ENCODE peak calls at places on chromosomes 12 and 14, in nine cellular contexts. J, N, W, O, B, X, U, I and K are unnamed samples.

GRCh38 chr12:112543666-112544185 is 125.0 kb downstream of the PTPN11 start:
- DNase-seq in N (no peak), O (no peak), I (no peak), J (no peak), B (no peak), W (no peak), X (no peak), U (no peak), K (no peak)

GRCh38 chr12:118025168-118025567 is 8.7 kb downstream of the RFC5 start:
- DNase-seq in X (no peak), B (no peak), O (peak), U (no peak), N (no peak), I (no peak), W (no peak), J (no peak), K (no peak)

GRCh38 chr12:21026302-21026701 is 104.7 kb upstream of the SLCO1B1 start:
- DNase-seq in J (no peak), B (no peak), X (no peak), O (no peak), U (peak), I (no peak), N (no peak), W (no peak), K (no peak)

GRCh38 chr12:123058471-123058870 is 78.0 kb downstream of the ARL6IP4 start:
- DNase-seq in N (no peak), O (no peak), I (no peak), B (no peak), J (no peak), W (no peak), U (no peak), X (no peak), K (no peak)

GRCh38 chr12:113055594-113056380 is 743 bp upstream of the DTX1 start:
- DNase-seq in O (peak), I (no peak), U (no peak), X (no peak), J (no peak), W (no peak), B (no peak), N (no peak), K (no peak)

GRCh38 chr12:109949089-109949488 is 47.1 kb downstream of the GIT2 start:
- DNase-seq in B (peak), W (no peak), N (peak), J (peak), I (no peak), X (no peak), O (peak), U (peak), K (no peak)

GRCh38 chr12:27344246-27344645 is 11.6 kb downstream of the BMAL2 start:
- DNase-seq in B (no peak), X (no peak), I (no peak), W (no peak), J (no peak), O (no peak), N (no peak), U (no peak), K (no peak)

GRCh38 chr12:29273178-29273843 is 107.7 kb downstream of the ERGIC2 start:
- DNase-seq in U (no peak), I (no peak), X (no peak), O (no peak), J (no peak), B (no peak), W (no peak), N (no peak), K (no peak)

GRCh38 chr12:1030779-1031178 is 39.8 kb downstream of the ERC1 start:
- DNase-seq in B (no peak), X (no peak), U (no peak), J (no peak), I (no peak), W (no peak), O (no peak), N (no peak), K (no peak)

GRCh38 chr14:31181271-31181670 is 26.3 kb downstream of the HECTD1 start:
- DNase-seq in B (no peak), J (no peak), X (no peak), O (no peak), I (no peak), N (no peak), U (no peak), W (no peak), K (no peak)

GRCh38 chr12:63212316-63212715 is 61.3 kb upstream of the AVPR1A start:
- DNase-seq in W (no peak), B (no peak), X (no peak), I (no peak), N (no peak), J (no peak), U (no peak), O (no peak), K (no peak)

GRCh38 chr14:68815288-68816182 is 22.7 kb upstream of the ZFP36L1 start:
- DNase-seq in U (no peak), B (no peak), N (no peak), W (no peak), O (no peak), J (no peak), I (no peak), X (no peak), K (no peak)

GRCh38 chr12:126907900-126908764 is 1358.8 kb upstream of the TMEM132C start:
- DNase-seq in N (no peak), B (no peak), J (no peak), U (no peak), I (no peak), W (no peak), X (no peak), O (no peak), K (no peak)

GRCh38 chr14:100025111-100025510 is 40.1 kb upstream of the EVL start:
- DNase-seq in X (no peak), J (peak), O (peak), I (no peak), N (peak), W (no peak), U (no peak), B (peak), K (no peak)

GRCh38 chr14:97306785-97307246 is 509.6 kb downstream of the VRK1 start:
- DNase-seq in B (no peak), N (no peak), I (no peak), U (no peak), W (no peak), J (no peak), O (no peak), X (no peak), K (no peak)

GRCh38 chr12:24378548-24379011 is 429.1 kb upstream of the SOX5 start:
- DNase-seq in X (no peak), N (no peak), I (no peak), J (no peak), W (no peak), B (no peak), O (no peak), U (peak), K (no peak)

GRCh38 chr14:69242311-69243224 is 17.4 kb upstream of the GALNT16 start:
- DNase-seq in U (peak), J (peak), B (peak), W (no peak), O (peak), X (no peak), I (no peak), N (peak), K (peak)

GRCh38 chr12:29844667-29845066 is 60.9 kb upstream of the TMTC1 start:
- DNase-seq in I (no peak), B (no peak), W (no peak), U (no peak), N (peak), J (peak), X (no peak), O (no peak), K (no peak)

GRCh38 chr12:92568631-92569128 is 134.1 kb upstream of the PLEKHG7 start:
- DNase-seq in I (no peak), X (no peak), U (no peak), B (no peak), J (no peak), O (no peak), N (no peak), W (no peak), K (no peak)

GRCh38 chr12:48782457-48783395 is 6.2 kb downstream of the ADCY6 start:
- DNase-seq in I (no peak), U (no peak), O (no peak), B (no peak), J (no peak), X (no peak), W (no peak), N (no peak), K (no peak)

GRCh38 chr14:25055998-25056687 is 6.2 kb upstream of the STXBP6 start:
- DNase-seq in I (no peak), O (no peak), B (no peak), J (no peak), W (no peak), N (no peak), X (no peak), U (no peak), K (no peak)

GRCh38 chr14:70822706-70823185 is 13.4 kb upstream of the MAP3K9 start:
- DNase-seq in B (peak), X (no peak), J (peak), O (peak), W (no peak), U (no peak), I (no peak), N (peak), K (no peak)

GRCh38 chr12:121283388-121283787 is 13.1 kb downstream of the CAMKK2 start:
- DNase-seq in N (no peak), U (no peak), I (no peak), J (no peak), X (no peak), O (no peak), W (no peak), B (no peak), K (no peak)

GRCh38 chr12:112275836-112276235 is 106.4 kb downstream of the HECTD4 start:
- DNase-seq in O (no peak), W (no peak), U (no peak), I (no peak), B (no peak), J (no peak), N (no peak), X (no peak), K (no peak)

GRCh38 chr12:29591140-29592020 is 93.9 kb upstream of the OVCH1 start:
- DNase-seq in N (peak), J (peak), W (no peak), B (no peak), U (peak), I (no peak), X (no peak), O (peak), K (no peak)

GRCh38 chr14:86022031-86022629 is 492.2 kb downstream of the FLRT2 start:
- DNase-seq in O (no peak), U (peak), J (no peak), W (no peak), X (no peak), B (no peak), I (no peak), N (peak), K (no peak)

GRCh38 chr12:47735649-47736048 is 10.4 kb upstream of the ENDOU start:
- DNase-seq in W (no peak), U (no peak), J (no peak), I (no peak), B (no peak), X (no peak), O (no peak), N (no peak), K (no peak)

DNA sequence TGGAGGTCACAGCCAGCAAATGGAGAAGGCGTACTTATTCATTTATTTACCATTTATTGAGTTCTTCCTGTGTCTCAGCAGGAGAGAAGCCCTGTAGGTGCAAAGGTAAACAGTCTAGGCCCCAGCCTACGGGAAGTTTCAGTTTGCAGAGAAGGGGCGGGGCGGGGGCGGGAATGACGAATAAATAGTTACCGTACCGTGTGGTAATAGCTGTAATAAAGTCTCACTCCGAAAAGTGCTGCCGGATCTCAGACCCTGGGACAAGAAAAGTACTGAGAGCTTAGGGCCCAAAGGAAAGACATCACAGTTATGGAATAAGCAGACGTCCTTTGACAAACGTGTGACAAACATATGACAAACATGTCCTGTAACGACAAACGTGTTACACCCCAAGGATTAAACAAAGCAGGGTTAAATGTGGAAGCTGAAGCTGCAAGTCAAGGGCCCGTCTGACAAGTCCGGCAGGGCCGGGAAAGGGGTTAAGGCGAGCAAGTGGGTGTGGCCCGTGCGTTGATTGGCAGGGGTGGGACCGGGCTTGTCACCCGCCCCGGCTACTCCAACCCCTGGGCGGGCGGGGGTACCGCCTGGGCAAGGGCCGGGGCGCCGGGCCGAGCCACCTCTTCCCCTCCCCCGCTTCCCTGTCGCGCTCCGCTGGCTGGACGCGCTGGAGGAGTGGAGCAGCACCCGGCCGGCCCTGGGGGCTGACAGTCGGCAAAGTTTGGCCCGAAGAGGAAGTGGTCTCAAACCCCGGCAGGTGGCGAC is at the start of gene LRP10:
- DNase-seq in N (peak), O (peak), I (peak), J (peak), W (peak), X (no peak), U (peak), B (peak), K (no peak)
- H3K4me3 ChIP-seq in N (peak), O (peak), I (peak), J (peak), W (peak), X (peak), U (peak), B (peak), K (peak)

GRCh38 chr14:73644531-73645247 is at the start of gene DNAL1:
- DNase-seq in U (peak), I (peak), N (peak), O (peak), J (peak), B (peak), X (no peak), W (peak), K (peak)
- TF ChIP-seq CTCF in U (no peak), I (no peak), N (no peak), O (no peak), J (no peak), B (no peak), X (no peak), W (no peak), K (no peak)

GRCh38 chr12:89354630-89354931 is 2.3 kb upstream of the DUSP6 start:
- DNase-seq in J (peak), X (no peak), O (no peak), N (peak), W (no peak), U (no peak), I (no peak), B (no peak), K (no peak)

GRCh38 chr12:89356069-89356665 is 3.9 kb upstream of the DUSP6 start:
- DNase-seq in X (no peak), W (no peak), U (no peak), N (no peak), O (no peak), J (no peak), I (no peak), B (no peak), K (no peak)

GRCh38 chr12:89357297-89357730 is 5.0 kb upstream of the DUSP6 start:
- DNase-seq in X (no peak), B (peak), O (no peak), I (no peak), U (no peak), N (no peak), J (no peak), W (no peak), K (no peak)

GRCh38 chr12:89353823-89354629 is 1.7 kb upstream of the DUSP6 start:
- DNase-seq in I (no peak), J (peak), O (peak), U (peak), B (peak), X (no peak), W (peak), N (peak), K (no peak)

DNA sequence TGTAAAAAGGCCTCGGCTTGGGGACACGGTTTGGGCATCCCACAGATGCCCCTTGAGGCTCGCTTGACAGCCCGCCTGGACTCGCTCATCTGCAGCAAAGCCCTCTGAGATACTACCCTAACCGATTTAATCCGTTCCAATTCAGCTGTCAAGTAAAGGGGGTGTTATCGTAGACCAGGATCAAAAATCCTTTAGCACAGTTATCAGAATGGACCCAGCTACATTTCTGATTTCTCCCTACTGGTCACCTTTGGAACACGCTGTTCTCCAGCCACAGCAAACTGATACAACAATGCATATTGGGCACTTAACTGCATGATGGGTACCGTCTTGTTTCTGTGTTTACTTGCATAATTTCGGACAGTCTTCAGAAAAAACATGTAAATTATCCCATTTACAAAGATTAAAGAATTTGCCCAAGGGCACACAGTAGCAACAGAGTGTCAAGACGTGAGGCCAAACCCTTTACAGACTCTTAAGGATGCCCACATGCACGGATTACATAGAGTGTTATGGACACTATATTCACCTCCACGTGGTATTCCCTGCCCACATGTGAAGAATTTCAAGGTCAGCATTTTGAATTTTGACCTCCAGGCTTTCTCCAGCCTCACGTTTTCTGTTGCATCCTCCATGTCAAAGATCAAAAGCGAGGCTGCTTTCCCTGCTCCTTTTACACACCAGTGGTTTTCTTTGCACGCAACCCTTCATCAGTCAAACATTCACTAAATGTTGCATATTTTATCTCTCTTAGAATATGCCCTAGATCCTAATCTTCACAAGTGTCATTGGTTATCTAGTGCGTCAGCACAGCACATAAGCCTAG is 3.2 kb upstream of the DUSP6 start:
- DNase-seq in X (no peak), B (no peak), J (no peak), U (no peak), N (no peak), W (no peak), O (no peak), I (no peak), K (no peak)
- H3K4me3 ChIP-seq in X (peak), B (no peak), J (peak), U (peak), N (peak), W (peak), O (no peak), I (peak), K (no peak)

DNA sequence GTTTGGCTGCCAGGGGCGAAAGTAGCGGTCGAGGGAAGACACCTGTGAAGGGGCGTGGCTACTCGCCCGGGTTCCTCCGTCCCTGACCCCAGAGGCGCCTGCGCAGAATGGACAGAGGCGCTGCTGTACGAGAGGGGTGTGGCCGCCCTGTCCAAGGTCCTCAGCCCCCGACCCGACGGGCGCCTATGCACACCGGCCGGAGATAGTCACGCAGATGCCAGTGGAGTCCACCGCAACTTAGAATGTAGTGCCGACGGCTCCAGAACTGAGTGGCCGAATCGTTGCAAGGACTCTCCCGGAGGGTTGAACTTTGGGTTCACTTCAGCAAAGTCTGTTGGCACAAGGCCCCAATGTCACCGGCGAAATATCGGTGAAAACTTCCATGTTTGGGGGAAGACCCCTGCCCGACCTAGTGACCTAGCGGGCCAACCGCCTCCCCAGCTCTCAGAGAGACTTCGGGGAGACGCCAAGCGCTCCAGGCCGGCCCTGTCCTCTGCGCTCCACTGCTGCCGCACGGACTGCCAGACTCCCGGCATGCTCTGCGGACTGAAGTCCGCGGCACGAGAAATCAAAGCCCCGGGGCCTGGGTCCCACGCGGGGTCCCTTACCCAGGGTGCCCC is 539 bp upstream of the RNU6-7 start:
- DNase-seq in B (peak), O (peak), W (peak), I (peak), J (peak), X (peak), U (peak), N (peak), K (no peak)
- TF ChIP-seq CTCF in B (peak), O (no peak), W (no peak), I (no peak), J (no peak), X (no peak), U (no peak), N (no peak), K (no peak)

DNA sequence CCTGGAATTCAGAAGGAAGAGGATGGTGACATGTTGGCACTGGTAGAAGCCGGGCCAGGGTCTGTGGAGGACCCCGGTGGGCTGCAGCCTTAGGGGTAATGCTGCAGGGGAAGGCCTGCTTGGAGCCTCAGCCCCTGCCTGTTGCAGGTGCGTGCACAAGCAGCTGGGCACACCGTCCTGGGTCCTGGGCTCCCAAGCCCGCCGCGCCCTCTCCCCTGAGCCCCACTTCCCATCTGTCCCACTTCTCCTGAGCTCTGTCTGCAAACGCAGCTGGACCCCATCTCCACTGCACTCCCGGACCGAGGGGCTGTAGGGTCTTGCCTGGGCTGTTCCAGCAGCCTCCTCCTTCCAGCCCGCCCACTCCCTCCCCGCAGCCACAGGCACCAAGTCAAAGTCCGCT is 116.8 kb downstream of the GLT1D1 start:
- DNase-seq in N (no peak), B (no peak), U (no peak), O (no peak), I (no peak), X (no peak), J (no peak), W (no peak), K (no peak)
- H3K4me3 ChIP-seq in N (no peak), B (no peak), U (no peak), O (no peak), I (no peak), X (no peak), J (no peak), W (no peak), K (no peak)

GRCh38 chr14:61253064-61253753 is 27.9 kb downstream of the TMEM30B start:
- DNase-seq in X (no peak), W (no peak), J (no peak), I (no peak), U (no peak), N (no peak), O (no peak), B (no peak), K (no peak)
- TF ChIP-seq CTCF in X (no peak), W (no peak), J (no peak), I (no peak), U (no peak), N (no peak), O (no peak), B (no peak), K (no peak)